ENCODE peak calls at places on chromosome 1, in six cellular contexts. C is AG04450, G is skeletal muscle cell, B is dorsolateral prefrontal cortex, S is DND-41, K is astrocyte of the spinal cord. W is an unnamed sample.

GRCh38 chr1:17591814-17592430 is 52.4 kb downstream of the ARHGEF10L start:
- DNase-seq in B (no peak), K (no peak), C (no peak), G (no peak), S (no peak), W (no peak)

GRCh38 chr1:213982814-213983588 is 4.8 kb upstream of the PROX1 start:
- DNase-seq in K (no peak), G (no peak), B (no peak), S (no peak), C (no peak), W (no peak)

GRCh38 chr1:235883261-235883927 is 16.7 kb upstream of the LYST start:
- DNase-seq in S (no peak), B (peak), C (peak), K (peak), G (peak), W (no peak)

GRCh38 chr1:230068952-230069684 is 2.1 kb downstream of the GALNT2 start:
- DNase-seq in B (no peak), S (peak), K (no peak), G (no peak), C (no peak), W (no peak)

GRCh38 chr1:31181515-31182343 is 58.0 kb downstream of the NKAIN1 start:
- DNase-seq in C (no peak), K (no peak), S (peak), G (no peak), B (peak), W (no peak)

GRCh38 chr1:19812875-19813650 is 2.0 kb downstream of the RNF186 start:
- DNase-seq in G (no peak), K (no peak), C (no peak), S (no peak), B (no peak), W (no peak)

GRCh38 chr1:230169454-230170152 is 102.6 kb downstream of the GALNT2 start:
- DNase-seq in K (no peak), C (no peak), B (no peak), G (no peak), S (no peak), W (no peak)

GRCh38 chr1:63728611-63729226 is 45.1 kb upstream of the ROR1 start:
- DNase-seq in S (no peak), K (no peak), B (no peak), G (no peak), C (no peak), W (no peak)

GRCh38 chr1:116219651-116220434 is 108.6 kb downstream of the MAB21L3 start:
- DNase-seq in B (no peak), G (no peak), S (no peak), C (no peak), K (no peak), W (no peak)

GRCh38 chr1:22024485-22025367 is 23.3 kb downstream of the CELA3A start:
- DNase-seq in G (peak), S (peak), K (peak), C (peak), B (peak), W (peak)

GRCh38 chr1:55716151-55716550 is 501.0 kb upstream of the USP24 start:
- DNase-seq in K (no peak), S (no peak), G (no peak), C (no peak), B (no peak), W (no peak)

GRCh38 chr1:147624011-147624410 is 46.3 kb downstream of the ACP6 start:
- DNase-seq in B (no peak), C (no peak), K (no peak), G (no peak), S (no peak), W (no peak)

GRCh38 chr1:90593312-90593711 is 123.8 kb downstream of the BARHL2 start:
- DNase-seq in B (no peak), C (no peak), K (no peak), S (no peak), G (no peak), W (no peak)

GRCh38 chr1:160376525-160377131 is 9.8 kb downstream of the NHLH1 start:
- DNase-seq in G (peak), S (peak), C (peak), K (peak), B (no peak), W (peak)

GRCh38 chr1:181251001-181251712 is 162.7 kb downstream of the IER5 start:
- DNase-seq in S (no peak), B (no peak), K (peak), G (peak), C (peak), W (no peak)

GRCh38 chr1:112707217-112708001 is 482 bp upstream of the RHOC start:
- DNase-seq in C (no peak), G (no peak), B (peak), K (peak), S (peak), W (no peak)

GRCh38 chr1:63973005-63973419 is 199.2 kb downstream of the ROR1 start:
- DNase-seq in S (no peak), B (no peak), C (no peak), K (no peak), G (no peak), W (no peak)

GRCh38 chr1:15214507-15214906 is 32.5 kb upstream of the FHAD1 start:
- DNase-seq in K (peak), C (peak), G (no peak), S (no peak), B (no peak), W (no peak)

GRCh38 chr1:31717341-31717740 is 13.5 kb upstream of the COL16A1 start:
- DNase-seq in S (no peak), B (no peak), K (no peak), C (no peak), G (no peak), W (no peak)

GRCh38 chr1:203089001-203089650 is 3.3 kb upstream of the MYOG start:
- DNase-seq in B (no peak), C (no peak), S (no peak), K (no peak), G (no peak), W (no peak)

GRCh38 chr1:96660051-96660450 is 61.5 kb upstream of the PTBP2 start:
- DNase-seq in G (no peak), C (no peak), S (no peak), B (no peak), K (no peak), W (no peak)

GRCh38 chr1:200372885-200373181 is 37.0 kb downstream of the ZNF281 start:
- DNase-seq in S (no peak), K (no peak), B (no peak), C (no peak), G (no peak), W (no peak)
- H3K4me3 ChIP-seq in S (no peak), K (no peak), B (no peak), C (no peak), G (no peak), W (no peak)

DNA sequence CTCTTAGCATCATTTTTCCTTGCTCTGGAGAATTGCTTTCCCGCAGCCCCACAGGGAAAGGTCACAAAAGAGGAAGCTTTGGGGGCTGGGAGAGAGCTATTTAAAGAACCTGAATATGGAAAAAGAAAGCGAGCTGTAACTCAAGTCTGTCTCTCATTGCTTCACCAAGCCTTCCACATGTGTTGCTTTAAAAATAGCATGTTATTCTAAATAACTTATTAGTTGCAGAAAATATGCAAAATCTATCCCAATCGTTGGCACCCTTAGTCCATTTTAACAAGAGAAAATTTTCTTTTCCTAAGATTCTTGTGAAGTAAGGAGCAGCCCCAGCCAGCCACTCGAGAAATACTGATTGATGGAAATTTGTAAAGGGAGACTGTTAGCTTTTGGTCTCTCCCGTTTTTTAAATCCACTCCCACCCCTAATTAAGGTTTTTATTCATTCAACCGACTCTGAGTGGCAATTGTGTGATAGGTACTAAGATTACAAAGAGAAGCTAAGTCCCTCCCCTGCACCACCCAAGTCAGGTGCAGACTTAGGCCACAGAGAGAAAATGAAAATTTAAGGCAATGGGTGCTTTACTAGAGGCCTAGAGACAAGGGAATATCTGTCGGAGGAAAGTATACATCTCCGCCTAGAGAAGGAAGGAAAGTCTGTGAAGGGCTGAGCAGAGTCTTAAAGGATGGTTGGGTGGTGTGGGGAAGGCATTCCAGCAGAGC is 828 bp downstream of the CYP4X1 start:
- DNase-seq in B (no peak), C (no peak), G (no peak), S (no peak), K (peak), W (no peak)
- H3K4me3 ChIP-seq in B (peak), C (no peak), G (no peak), S (no peak), K (peak), W (no peak)

GRCh38 chr1:24724345-24725208 is 20.7 kb upstream of the CLIC4 start:
- DNase-seq in S (no peak), C (no peak), G (no peak), B (no peak), K (peak), W (no peak)
- H3K4me3 ChIP-seq in S (no peak), C (no peak), G (no peak), B (no peak), K (no peak), W (no peak)

GRCh38 chr1:228246216-228246900 is 38.5 kb downstream of the OBSCN start:
- DNase-seq in S (no peak), C (no peak), B (no peak), K (no peak), G (no peak), W (peak)
- H3K4me3 ChIP-seq in S (no peak), C (no peak), B (no peak), K (no peak), G (no peak), W (no peak)

DNA sequence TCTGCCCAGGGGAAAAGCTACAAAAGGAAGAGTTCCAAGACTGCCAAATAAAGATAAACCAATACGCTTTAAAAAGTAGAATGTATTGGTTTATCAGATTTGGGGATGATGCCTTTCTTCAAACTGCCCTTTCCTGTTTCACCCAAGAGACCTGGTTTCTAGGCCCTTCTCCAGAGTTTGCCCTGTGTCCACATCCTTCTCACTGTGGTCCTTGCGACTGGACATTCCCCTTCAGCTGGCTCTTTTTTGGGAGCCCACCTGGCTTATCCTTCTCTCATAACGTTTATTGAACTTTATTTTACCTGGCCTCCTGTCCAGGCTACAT is 490 bp upstream of the CZIB start:
- DNase-seq in C (no peak), B (no peak), S (no peak), K (no peak), G (no peak), W (no peak)
- H3K4me3 ChIP-seq in C (peak), B (peak), S (peak), K (peak), G (peak), W (peak)

GRCh38 chr1:23793018-23793781 is 2.3 kb downstream of the LYPLA2 start:
- DNase-seq in K (peak), C (no peak), G (no peak), B (peak), S (peak), W (no peak)
- H3K4me3 ChIP-seq in K (no peak), C (peak), G (no peak), B (peak), S (no peak), W (no peak)

GRCh38 chr1:228446849-228447248 is 30.2 kb upstream of the TRIM17 start:
- DNase-seq in K (no peak), S (no peak), C (no peak), B (no peak), G (no peak), W (no peak)

GRCh38 chr1:228448372-228448771 is 31.7 kb upstream of the TRIM17 start:
- DNase-seq in C (no peak), S (no peak), K (no peak), B (no peak), G (no peak), W (no peak)

GRCh38 chr1:228443395-228443794 is 26.7 kb upstream of the TRIM17 start:
- DNase-seq in C (no peak), G (no peak), K (no peak), S (no peak), B (no peak), W (no peak)

GRCh38 chr1:228445524-228445866 is 28.8 kb upstream of the TRIM17 start:
- DNase-seq in S (no peak), C (no peak), K (no peak), G (no peak), B (no peak), W (no peak)

GRCh38 chr1:228445867-228446584 is 29.4 kb upstream of the TRIM17 start:
- DNase-seq in B (peak), G (no peak), S (no peak), C (no peak), K (peak), W (peak)
- H3K4me3 ChIP-seq in B (peak), G (peak), S (no peak), C (peak), K (peak), W (peak)

GRCh38 chr1:179742717-179743678 is at the start of gene FAM163A:
- DNase-seq in S (no peak), B (no peak), K (no peak), C (no peak), G (no peak), W (peak)
- H3K4me3 ChIP-seq in S (no peak), B (peak), K (no peak), C (no peak), G (peak), W (no peak)